ENCODE peak calls at places on chromosome 3, in five cellular contexts. Q is HepG2, W is H1, X is K562, G is GM12878. M is an unnamed sample.
A peak's percentile ranks its signal among the peaks of the same experiment; 100 is the strongest.

GRCh38 chr3:152574461-152575079 is 260.4 kb upstream of the P2RY1 start:
- DNase-seq in Q (peak; percentile 26), W (no peak), X (peak; percentile 43), G (peak; percentile 26), M (peak; percentile 33)

GRCh38 chr3:151909720-151910405 is 36.4 kb downstream of the SUCNR1 start:
- DNase-seq in X (no peak), G (no peak), Q (no peak), W (no peak), M (no peak)

GRCh38 chr3:3552741-3553140 is 246.5 kb upstream of the LRRN1 start:
- DNase-seq in W (no peak), G (no peak), Q (no peak), X (no peak), M (no peak)

GRCh38 chr3:36540898-36541518 is 160.7 kb downstream of the STAC start:
- DNase-seq in G (no peak), Q (peak; percentile 4), W (peak; percentile 52), X (peak; percentile 10), M (no peak)

GRCh38 chr3:186983372-186984058 is 53.2 kb downstream of the ST6GAL1 start:
- DNase-seq in X (no peak), G (no peak), Q (no peak), W (no peak), M (no peak)

GRCh38 chr3:38627956-38628355 is 21.5 kb downstream of the SCN5A start:
- DNase-seq in W (peak; percentile 89), G (no peak), X (peak; percentile 72), Q (peak; percentile 20), M (peak; percentile 66)

GRCh38 chr3:60504827-60505457 is 746.3 kb downstream of the FHIT start:
- DNase-seq in Q (no peak), X (no peak), W (no peak), G (peak; percentile 13), M (no peak)

GRCh38 chr3:87867001-87867400 is 191.8 kb downstream of the CGGBP1 start:
- DNase-seq in Q (no peak), G (no peak), X (no peak), W (no peak), M (no peak)

GRCh38 chr3:125194849-125195601 is 17.5 kb downstream of the SLC12A8 start:
- DNase-seq in G (no peak), W (no peak), X (no peak), Q (no peak), M (no peak)

GRCh38 chr3:70531063-70531657 is 218.7 kb upstream of the MDFIC2 start:
- DNase-seq in X (peak; percentile 14), G (no peak), Q (peak; percentile 4), W (no peak), M (peak; percentile 33)

GRCh38 chr3:128903501-128903900 is 24.1 kb downstream of the ACAD9 start:
- DNase-seq in W (no peak), X (no peak), G (no peak), Q (no peak), M (no peak)

GRCh38 chr3:139037478-139037877 is 7.2 kb downstream of the PRR23C start:
- DNase-seq in W (no peak), G (no peak), Q (no peak), X (no peak), M (no peak)

GRCh38 chr3:141777957-141778813 is 15.0 kb downstream of the GRK7 start:
- DNase-seq in Q (no peak), G (no peak), W (no peak), X (no peak), M (no peak)

GRCh38 chr3:96959902-96960596 is 145.7 kb downstream of the EPHA6 start:
- DNase-seq in G (no peak), X (no peak), Q (no peak), W (no peak), M (no peak)

GRCh38 chr3:16388850-16389411 is 123.9 kb downstream of the OXNAD1 start:
- DNase-seq in X (no peak), G (no peak), W (no peak), Q (no peak), M (no peak)

GRCh38 chr3:126454799-126455198 is 20.9 kb downstream of the ZXDC start:
- DNase-seq in X (no peak), W (no peak), Q (no peak), G (no peak), M (no peak)

GRCh38 chr3:155970406-155970805 is 100.0 kb downstream of the GMPS start:
- DNase-seq in X (no peak), Q (no peak), G (no peak), W (no peak), M (no peak)

GRCh38 chr3:153161138-153161713 is 800 bp upstream of the RAP2B start:
- DNase-seq in W (peak; percentile 93), Q (peak; percentile 99), G (peak; percentile 96), X (peak; percentile 98), M (peak; percentile 91)

GRCh38 chr3:124033360-124034015 is 41.6 kb upstream of the ROPN1 start:
- DNase-seq in Q (no peak), G (no peak), W (peak; percentile 71), X (no peak), M (no peak)

GRCh38 chr3:103437850-103438249 is 1003.0 kb downstream of the ZPLD1 start:
- DNase-seq in W (no peak), Q (peak; percentile 31), G (no peak), X (no peak), M (no peak)

GRCh38 chr3:119125742-119126507 is 20.0 kb upstream of the TEX55 start:
- DNase-seq in X (no peak), Q (no peak), W (no peak), G (no peak), M (no peak)

GRCh38 chr3:125507128-125507527 is 12.9 kb downstream of the SNX4 start:
- DNase-seq in X (no peak), G (no peak), W (no peak), Q (no peak), M (no peak)

GRCh38 chr3:43102773-43103480 is 3.0 kb downstream of the POMGNT2 start:
- DNase-seq in Q (no peak), W (no peak), X (peak; percentile 15), G (no peak), M (no peak)

GRCh38 chr3:157119369-157119951 is 40.5 kb downstream of the CCNL1 start:
- DNase-seq in Q (peak; percentile 35), X (peak; percentile 87), G (no peak), W (no peak), M (no peak)

GRCh38 chr3:33883538-33884203 is 85.2 kb downstream of the PDCD6IP start:
- DNase-seq in W (no peak), G (no peak), X (peak; percentile 40), Q (peak; percentile 39), M (peak; percentile 32)

GRCh38 chr3:118968111-118968510 is 66.5 kb downstream of the IGSF11 start:
- DNase-seq in W (no peak), G (no peak), Q (no peak), X (no peak), M (no peak)

GRCh38 chr3:194779729-194780224 is 94.1 kb downstream of the FAM43A start:
- DNase-seq in Q (peak; percentile 56), X (no peak), W (no peak), G (no peak), M (no peak)

GRCh38 chr3:115581347-115582135 is 41.8 kb upstream of the GAP43 start:
- DNase-seq in Q (no peak), W (no peak), G (no peak), X (no peak), M (no peak)

GRCh38 chr3:136893848-136894443 is 31.9 kb downstream of the NCK1 start:
- DNase-seq in Q (peak; percentile 12), W (no peak), X (no peak), G (no peak), M (no peak)

GRCh38 chr3:73143821-73144237 is 82.4 kb downstream of the EBLN2 start:
- DNase-seq in W (no peak), X (peak; percentile 85), G (no peak), Q (no peak), M (no peak)

GRCh38 chr3:137134431-137134830 is 176.6 kb downstream of the IL20RB start:
- DNase-seq in G (no peak), W (no peak), X (no peak), Q (no peak), M (no peak)

GRCh38 chr3:131386429-131386926 is 4.9 kb downstream of the NUDT16 start:
- DNase-seq in X (no peak), Q (no peak), W (no peak), G (no peak), M (no peak)
- TF ChIP-seq CHD2 in X (no peak), Q (no peak), W (no peak), G (no peak), M (no peak)

GRCh38 chr3:149764302-149764701 is 12.0 kb upstream of the COMMD2 start:
- DNase-seq in X (no peak), Q (no peak), G (no peak), W (no peak), M (no peak)

GRCh38 chr3:149767720-149768119 is 15.4 kb upstream of the COMMD2 start:
- DNase-seq in G (no peak), X (no peak), W (no peak), Q (peak; percentile 18), M (no peak)

GRCh38 chr3:149768704-149769103 is 16.4 kb upstream of the COMMD2 start:
- DNase-seq in X (no peak), G (no peak), W (no peak), Q (no peak), M (no peak)

GRCh38 chr3:149763565-149763964 is 11.3 kb upstream of the COMMD2 start:
- DNase-seq in W (no peak), Q (no peak), X (no peak), G (no peak), M (no peak)

DNA sequence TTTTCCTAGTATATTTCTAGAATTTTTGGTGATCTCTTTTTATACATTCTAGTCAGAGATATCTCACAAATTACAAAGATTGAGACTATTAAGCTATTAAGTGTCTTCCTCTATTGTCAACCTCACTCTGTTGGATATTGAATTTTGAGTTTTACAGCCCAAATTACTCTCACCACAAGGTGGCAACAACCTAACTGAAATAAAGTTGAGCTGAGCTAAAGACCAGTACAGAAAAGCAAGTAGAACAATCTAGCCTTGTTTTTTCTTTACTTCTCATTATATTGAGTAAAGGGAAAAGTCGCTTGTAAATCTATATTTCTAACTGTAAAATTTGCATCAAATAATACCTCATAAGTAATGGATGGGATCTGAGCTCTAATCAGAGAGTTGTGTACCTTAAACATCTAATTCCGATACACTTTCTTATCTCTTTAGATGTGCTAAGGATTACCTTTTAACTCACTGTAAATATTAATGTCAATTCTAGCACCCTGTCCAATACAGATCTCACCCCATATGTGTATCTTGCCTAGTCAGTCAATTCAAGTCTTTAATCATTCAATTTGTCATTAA is 13.6 kb upstream of the COMMD2 start:
- DNase-seq in W (no peak), X (no peak), G (no peak), Q (peak; percentile 27), M (peak; percentile 9)
- TF ChIP-seq YY1 in W (no peak), X (no peak), G (no peak), Q (no peak), M (no peak)

GRCh38 chr3:41683666-41684350 is 278.1 kb downstream of the ULK4 start:
- DNase-seq in G (no peak), W (no peak), X (no peak), Q (peak; percentile 72), M (no peak)
- TF ChIP-seq CHD2 in G (no peak), W (no peak), X (no peak), Q (no peak), M (no peak)

DNA sequence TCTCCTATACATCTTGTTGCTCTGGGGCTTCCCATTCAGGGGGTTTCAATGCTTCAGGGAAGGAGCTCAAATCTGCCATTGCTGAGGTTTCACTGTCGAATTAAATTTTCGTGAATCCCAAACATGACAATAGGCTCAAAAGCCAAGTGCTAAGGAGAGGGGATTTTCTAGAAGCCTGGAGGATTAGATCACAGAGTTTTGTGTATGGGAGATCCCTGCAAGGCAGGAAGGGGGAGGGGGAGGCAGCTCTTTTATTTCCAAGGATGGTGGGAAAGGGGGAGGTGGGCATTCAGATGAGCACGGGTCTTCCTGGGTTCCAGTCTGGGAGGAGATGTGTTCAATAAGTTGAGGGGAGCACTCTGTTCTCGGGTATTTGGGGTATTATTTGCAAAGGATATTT is 69.9 kb upstream of the DLG1 start:
- DNase-seq in X (no peak), Q (no peak), G (no peak), W (no peak), M (peak; percentile 7)
- TF ChIP-seq YY1 in X (no peak), Q (no peak), G (no peak), W (no peak), M (no peak)

M was measured in SK-N-SH.